ENCODE peak calls at places on chromosomes 11 and 22, in eight cellular contexts. Q, T, K, W, S, G, F and M are unnamed samples.

GRCh38 chr22:39727541-39727940 is 157.0 kb downstream of the CACNA1I start:
- DNase-seq in Q (no peak), T (no peak), K (no peak), W (no peak), S (no peak), G (no peak), F (no peak), M (peak; percentile 47)

GRCh38 chr11:28860898-28861297 is 752.7 kb downstream of the METTL15 start:
- DNase-seq in Q (peak; percentile 50), T (no peak), K (no peak), W (no peak), S (no peak), G (no peak), F (no peak), M (no peak)

GRCh38 chr11:81005595-81005994 is 1564.8 kb upstream of the TENM4 start:
- DNase-seq in Q (peak; percentile 74), T (no peak), K (no peak), W (no peak), S (no peak), G (no peak), F (no peak), M (no peak)

GRCh38 chr11:78161937-78162336 is 22.5 kb upstream of the ALG8 start:
- DNase-seq in Q (peak; percentile 35), T (no peak), K (no peak), W (no peak), S (no peak), G (no peak), F (no peak), M (no peak)

GRCh38 chr11:108037636-108038035 is 28.9 kb downstream of the CUL5 start:
- DNase-seq in Q (peak; percentile 84), T (no peak), K (no peak), W (no peak), S (no peak), G (no peak), F (no peak), M (no peak)

GRCh38 chr11:58524232-58525036 is 16.5 kb upstream of the OR5B21 start:
- DNase-seq in Q (peak; percentile 90), T (peak; percentile 63), K (peak; percentile 42), W (peak; percentile 77), S (peak; percentile 35), G (peak; percentile 24), F (peak; percentile 63), M (peak; percentile 88)

GRCh38 chr11:116294630-116295029 is 478.2 kb downstream of the BUD13 start:
- DNase-seq in Q (peak; percentile 9), T (no peak), K (no peak), W (no peak), S (no peak), G (no peak), F (no peak), M (no peak)

GRCh38 chr11:68660066-68660810 is 24.1 kb upstream of the GAL start:
- DNase-seq in Q (no peak), T (no peak), K (no peak), W (no peak), S (no peak), G (no peak), F (no peak), M (no peak)

GRCh38 chr11:70577948-70578347 is 179.6 kb downstream of the CTTN start:
- DNase-seq in Q (no peak), T (no peak), K (no peak), W (no peak), S (no peak), G (no peak), F (no peak), M (peak; percentile 30)